ENCODE peak calls at places on chromosomes 6 and 20, in seven cellular contexts. Y is CD8-positive, alpha-beta T cell; M is neural crest cell; W is bronchial epithelial cell; I is fibroblast of lung; K is GM13977; D is activated CD8-positive, alpha-beta T cell treated with anti-CD3 and anti-CD28 coated beads for 36 hours. U is an unnamed sample.

GRCh38 chr20:38286586-38287502 is 17.1 kb upstream of the BPI start:
- DNase-seq in Y (no peak), M (peak), W (no peak), I (no peak), K (no peak), D (no peak), U (peak)

GRCh38 chr20:33005908-33006775 is 1.4 kb upstream of the BPIFB2 start:
- DNase-seq in Y (no peak), M (no peak), W (no peak), I (no peak), K (no peak), D (no peak), U (no peak)

GRCh38 chr20:56991516-56991915 is 274.9 kb downstream of the BMP7 start:
- DNase-seq in Y (no peak), M (no peak), W (no peak), I (no peak), K (no peak), D (no peak), U (no peak)

GRCh38 chr6:157579467-157580031 is 198.6 kb downstream of the ZDHHC14 start:
- DNase-seq in Y (no peak), M (no peak), W (peak), I (no peak), K (no peak), D (no peak), U (no peak)

GRCh38 chr6:88567696-88568095 is 395.7 kb downstream of the RNGTT start:
- DNase-seq in Y (no peak), M (no peak), W (no peak), I (no peak), K (no peak), D (no peak), U (no peak)

GRCh38 chr6:7166410-7167293 is 58.9 kb downstream of the RREB1 start:
- DNase-seq in Y (no peak), M (no peak), W (no peak), I (peak), K (no peak), D (no peak), U (peak)

GRCh38 chr20:1171461-1172093 is 13.2 kb downstream of the TMEM74B start:
- DNase-seq in Y (no peak), M (peak), W (peak), I (peak), K (no peak), D (peak), U (peak)

GRCh38 chr6:30450908-30451818 is 38.1 kb upstream of the HLA-E start:
- DNase-seq in Y (peak), M (no peak), W (peak), I (peak), K (peak), D (peak), U (peak)

GRCh38 chr6:13216236-13216933 is 112.0 kb downstream of the TBC1D7 start:
- DNase-seq in Y (no peak), M (no peak), W (no peak), I (no peak), K (peak), D (no peak), U (no peak)

GRCh38 chr20:32972181-32973076 is 31.8 kb downstream of the SUN5 start:
- DNase-seq in Y (peak), M (no peak), W (no peak), I (no peak), K (peak), D (peak), U (peak)

GRCh38 chr6:129402244-129402643 is 307.7 kb downstream of the ARHGAP18 start:
- DNase-seq in Y (no peak), M (no peak), W (peak), I (peak), K (no peak), D (no peak), U (peak)

GRCh38 chr20:33443006-33443511 is 504 bp downstream of the SNTA1 start:
- DNase-seq in Y (no peak), M (no peak), W (no peak), I (no peak), K (no peak), D (peak), U (no peak)

GRCh38 chr20:63315240-63315981 is 22.4 kb downstream of the COL20A1 start:
- DNase-seq in Y (no peak), M (no peak), W (no peak), I (no peak), K (no peak), D (no peak), U (no peak)

GRCh38 chr6:105593805-105594231 is 190.9 kb upstream of the PREP start:
- DNase-seq in Y (no peak), M (no peak), W (no peak), I (peak), K (no peak), D (no peak), U (no peak)

GRCh38 chr20:58378056-58378455 is 11.0 kb upstream of the VAPB start:
- DNase-seq in Y (no peak), M (no peak), W (no peak), I (no peak), K (no peak), D (no peak), U (no peak)

GRCh38 chr20:11195899-11196558 is 522.2 kb upstream of the JAG1 start:
- DNase-seq in Y (no peak), M (no peak), W (peak), I (no peak), K (no peak), D (no peak), U (peak)

GRCh38 chr6:63814459-63814858 is 178.9 kb downstream of the PHF3 start:
- DNase-seq in Y (no peak), M (no peak), W (no peak), I (no peak), K (no peak), D (no peak), U (peak)

GRCh38 chr20:20364016-20364746 is 3.7 kb upstream of the INSM1 start:
- DNase-seq in Y (no peak), M (peak), W (no peak), I (no peak), K (no peak), D (peak), U (no peak)

GRCh38 chr6:148760568-148761531 is 14.0 kb downstream of the UST start:
- DNase-seq in Y (peak), M (no peak), W (peak), I (peak), K (peak), D (peak), U (peak)

GRCh38 chr6:122717350-122717749 is 62.2 kb upstream of the FABP7 start:
- DNase-seq in Y (no peak), M (no peak), W (no peak), I (peak), K (no peak), D (no peak), U (peak)

GRCh38 chr6:88945596-88945995 is 17.8 kb downstream of the RNGTT start:
- DNase-seq in Y (no peak), M (no peak), W (no peak), I (no peak), K (no peak), D (no peak), U (peak)

GRCh38 chr6:127464881-127465459 is 5.8 kb upstream of the KIAA0408 start:
- DNase-seq in Y (peak), M (peak), W (peak), I (peak), K (peak), D (peak), U (peak)

GRCh38 chr6:144083172-144083571 is 12.2 kb downstream of the SF3B5 start:
- DNase-seq in Y (no peak), M (no peak), W (no peak), I (no peak), K (peak), D (no peak), U (no peak)

GRCh38 chr6:31125586-31126363 is 5.5 kb upstream of the CDSN start:
- DNase-seq in Y (no peak), M (no peak), W (peak), I (no peak), K (no peak), D (no peak), U (peak)

GRCh38 chr20:21360686-21361085 is 36.6 kb downstream of the NKX2-4 start:
- DNase-seq in Y (no peak), M (no peak), W (peak), I (peak), K (no peak), D (no peak), U (peak)

GRCh38 chr6:33176906-33177305 is 15.4 kb downstream of the COL11A2 start:
- DNase-seq in Y (no peak), M (no peak), W (no peak), I (no peak), K (no peak), D (no peak), U (no peak)

GRCh38 chr20:5888051-5888450 is 62.3 kb downstream of the TRMT6 start:
- DNase-seq in Y (no peak), M (no peak), W (peak), I (no peak), K (no peak), D (no peak), U (no peak)

DNA sequence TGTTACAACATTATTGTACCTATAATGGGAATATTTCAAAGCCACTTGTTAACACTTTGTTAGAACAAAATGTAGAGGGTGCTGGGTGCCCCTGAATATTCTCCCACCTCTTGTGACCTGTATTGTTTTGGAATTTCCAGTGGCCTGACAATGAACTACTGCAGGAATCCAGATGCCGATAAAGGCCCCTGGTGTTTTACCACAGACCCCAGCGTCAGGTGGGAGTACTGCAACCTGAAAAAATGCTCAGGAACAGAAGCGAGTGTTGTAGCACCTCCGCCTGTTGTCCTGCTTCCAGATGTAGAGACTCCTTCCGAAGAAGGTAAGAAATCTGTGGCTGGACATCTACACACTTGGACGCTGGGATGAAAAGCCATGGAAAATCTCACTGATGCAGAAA is 28.9 kb downstream of the PLG start:
- DNase-seq in Y (no peak), M (peak), W (no peak), I (no peak), K (no peak), D (peak), U (no peak)
- TF ChIP-seq CTCF in Y (no peak), M (peak), W (peak), I (no peak), K (no peak), D (no peak), U (peak)

GRCh38 chr6:112560651-112561050 is 213.5 kb downstream of the RFPL4B start:
- DNase-seq in Y (no peak), M (no peak), W (no peak), I (no peak), K (no peak), D (no peak), U (peak)
- TF ChIP-seq CTCF in Y (no peak), M (no peak), W (no peak), I (no peak), K (no peak), D (no peak), U (no peak)

GRCh38 chr6:113089056-113089455 is 741.9 kb downstream of the RFPL4B start:
- DNase-seq in Y (no peak), M (no peak), W (no peak), I (no peak), K (no peak), D (no peak), U (no peak)
- TF ChIP-seq CTCF in Y (no peak), M (no peak), W (no peak), I (no peak), K (no peak), D (no peak), U (peak)

GRCh38 chr6:78868124-78868523 is 773 bp downstream of the IRAK1BP1 start:
- DNase-seq in Y (no peak), M (no peak), W (peak), I (no peak), K (no peak), D (no peak), U (no peak)

GRCh38 chr6:78863576-78863975 is 3.8 kb upstream of the IRAK1BP1 start:
- DNase-seq in Y (no peak), M (no peak), W (no peak), I (no peak), K (no peak), D (no peak), U (no peak)

GRCh38 chr6:78867020-78867369 is 356 bp upstream of the IRAK1BP1 start:
- DNase-seq in Y (no peak), M (no peak), W (no peak), I (no peak), K (no peak), D (no peak), U (no peak)

GRCh38 chr6:78864957-78865356 is 2.4 kb upstream of the IRAK1BP1 start:
- DNase-seq in Y (no peak), M (no peak), W (no peak), I (no peak), K (no peak), D (no peak), U (no peak)

DNA sequence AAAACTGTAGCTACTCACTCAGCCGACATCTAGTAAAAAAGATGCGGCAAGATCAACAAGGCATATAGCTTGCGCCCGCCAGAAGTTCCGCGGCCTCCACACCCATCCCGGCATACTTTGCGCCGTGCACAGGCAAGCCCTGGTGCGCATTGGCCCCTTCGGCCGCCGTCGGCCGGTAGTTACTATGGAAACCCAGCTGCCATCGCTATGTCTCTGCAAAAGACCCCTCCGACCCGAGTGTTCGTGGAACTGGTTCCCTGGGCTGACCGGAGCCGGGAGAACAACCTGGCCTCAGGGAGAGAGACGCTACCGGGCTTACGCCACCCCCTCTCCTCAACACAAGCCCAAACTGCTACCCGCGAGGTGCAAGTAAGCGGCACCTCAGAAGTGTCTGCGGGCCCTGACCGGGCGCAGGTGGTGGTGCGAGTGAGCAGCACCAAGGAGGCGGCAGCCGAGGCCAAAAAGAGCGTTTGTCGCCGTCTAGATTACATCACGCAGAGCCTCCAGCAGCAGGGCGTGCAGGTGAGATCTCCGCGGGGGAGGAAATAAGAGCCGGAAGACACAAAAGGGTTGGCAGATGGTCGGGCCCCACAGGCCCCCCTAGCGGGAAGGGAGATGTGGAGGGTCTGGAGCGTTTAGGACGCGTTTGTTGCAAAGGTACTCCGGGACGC is at the start of gene IRAK1BP1:
- DNase-seq in Y (peak), M (peak), W (peak), I (peak), K (peak), D (peak), U (peak)
- TF ChIP-seq CTCF in Y (no peak), M (peak), W (no peak), I (no peak), K (peak), D (peak), U (peak)

U was measured in choroid plexus epithelial cell.